ENCODE peak calls at places on chromosomes 5 and 9, in seven cellular contexts. One of them, this sample, is unnamed.

GRCh38 chr9:23379842-23380241 is 446.2 kb downstream of the ELAVL2 start:
- DNase-seq in HepG2: no peak
- DNase-seq in HCT116: no peak
- DNase-seq in H1: no peak
- DNase-seq in T47D: no peak
- DNase-seq in K562: no peak
- DNase-seq in GM12878: no peak
- DNase-seq in this sample: no peak

GRCh38 chr9:134421888-134422287 is 95.6 kb downstream of the RXRA start:
- DNase-seq in GM12878: no peak
- DNase-seq in K562: no peak
- DNase-seq in T47D: no peak
- DNase-seq in HCT116: no peak
- DNase-seq in HepG2: no peak
- DNase-seq in H1: no peak
- DNase-seq in this sample: no peak

GRCh38 chr5:167816864-167817263 is 474.6 kb upstream of the WWC1 start:
- DNase-seq in K562: no peak
- DNase-seq in GM12878: no peak
- DNase-seq in T47D: no peak
- DNase-seq in H1: no peak
- DNase-seq in HepG2: no peak
- DNase-seq in HCT116: no peak
- DNase-seq in this sample: no peak

GRCh38 chr5:179403426-179404147 is 58.3 kb upstream of the ADAMTS2 start:
- DNase-seq in T47D: no peak
- DNase-seq in GM12878: no peak
- DNase-seq in K562: no peak
- DNase-seq in HCT116: no peak
- DNase-seq in H1: no peak
- DNase-seq in HepG2: no peak
- DNase-seq in this sample: no peak

GRCh38 chr5:157222506-157223230 is 42.0 kb downstream of the ITK start:
- DNase-seq in H1: no peak
- DNase-seq in T47D: no peak
- DNase-seq in HepG2: no peak
- DNase-seq in GM12878: no peak
- DNase-seq in K562: no peak
- DNase-seq in HCT116: no peak
- DNase-seq in this sample: no peak

GRCh38 chr5:161064800-161065199 is 212.8 kb upstream of the ATP10B start:
- DNase-seq in H1: no peak
- DNase-seq in HepG2: no peak
- DNase-seq in T47D: no peak
- DNase-seq in GM12878: no peak
- DNase-seq in K562: no peak
- DNase-seq in HCT116: no peak
- DNase-seq in this sample: no peak

GRCh38 chr9:19049872-19050636 is 827 bp downstream of the RRAGA start:
- DNase-seq in GM12878: no peak
- DNase-seq in H1: no peak
- DNase-seq in HepG2: no peak
- DNase-seq in K562: peak
- DNase-seq in HCT116: no peak
- DNase-seq in T47D: no peak
- DNase-seq in this sample: peak

GRCh38 chr5:172003750-172004149 is 2.7 kb downstream of the FBXW11 start:
- DNase-seq in K562: no peak
- DNase-seq in GM12878: no peak
- DNase-seq in T47D: no peak
- DNase-seq in HCT116: no peak
- DNase-seq in HepG2: no peak
- DNase-seq in H1: no peak
- DNase-seq in this sample: no peak

GRCh38 chr9:109568568-109569210 is 70.6 kb upstream of the PTPN3 start:
- DNase-seq in HepG2: no peak
- DNase-seq in T47D: no peak
- DNase-seq in H1: no peak
- DNase-seq in HCT116: no peak
- DNase-seq in K562: no peak
- DNase-seq in GM12878: no peak
- DNase-seq in this sample: no peak

GRCh38 chr5:122258241-122258640 is 53.8 kb upstream of the SNCAIP start:
- DNase-seq in T47D: no peak
- DNase-seq in HCT116: no peak
- DNase-seq in H1: no peak
- DNase-seq in K562: no peak
- DNase-seq in GM12878: no peak
- DNase-seq in HepG2: no peak
- DNase-seq in this sample: no peak

GRCh38 chr5:112077180-112077579 is 320.2 kb upstream of the NREP start:
- DNase-seq in K562: no peak
- DNase-seq in H1: no peak
- DNase-seq in T47D: no peak
- DNase-seq in GM12878: peak
- DNase-seq in HCT116: no peak
- DNase-seq in HepG2: no peak
- DNase-seq in this sample: no peak

GRCh38 chr5:54311178-54311811 is 922 bp upstream of the ARL15 start:
- DNase-seq in T47D: no peak
- DNase-seq in HepG2: no peak
- DNase-seq in K562: peak
- DNase-seq in GM12878: no peak
- DNase-seq in HCT116: no peak
- DNase-seq in H1: no peak
- DNase-seq in this sample: peak

GRCh38 chr9:134297082-134297415 is 29.2 kb upstream of the RXRA start:
- DNase-seq in GM12878: no peak
- DNase-seq in HepG2: no peak
- DNase-seq in H1: no peak
- DNase-seq in HCT116: no peak
- DNase-seq in K562: no peak
- DNase-seq in T47D: no peak
- DNase-seq in this sample: no peak

GRCh38 chr5:165370772-165371171 is 1865.4 kb downstream of the MAT2B start:
- DNase-seq in HepG2: no peak
- DNase-seq in HCT116: no peak
- DNase-seq in T47D: no peak
- DNase-seq in H1: no peak
- DNase-seq in K562: no peak
- DNase-seq in GM12878: no peak
- DNase-seq in this sample: no peak

GRCh38 chr5:110441035-110441434 is 285.4 kb downstream of the TMEM232 start:
- DNase-seq in H1: peak
- DNase-seq in K562: no peak
- DNase-seq in GM12878: no peak
- DNase-seq in HepG2: peak
- DNase-seq in T47D: peak
- DNase-seq in HCT116: peak
- DNase-seq in this sample: peak

GRCh38 chr5:53820119-53820801 is 259.8 kb downstream of the NDUFS4 start:
- DNase-seq in HepG2: no peak
- DNase-seq in HCT116: no peak
- DNase-seq in H1: no peak
- DNase-seq in T47D: no peak
- DNase-seq in GM12878: peak
- DNase-seq in K562: no peak
- DNase-seq in this sample: no peak

GRCh38 chr9:107492381-107492780 is 2.8 kb upstream of the KLF4 start:
- DNase-seq in K562: no peak
- DNase-seq in HepG2: no peak
- DNase-seq in HCT116: no peak
- DNase-seq in GM12878: no peak
- DNase-seq in T47D: no peak
- DNase-seq in H1: no peak
- DNase-seq in this sample: no peak

GRCh38 chr5:178429541-178430186 is 160.5 kb downstream of the COL23A1 start:
- DNase-seq in T47D: no peak
- DNase-seq in H1: no peak
- DNase-seq in K562: no peak
- DNase-seq in HCT116: no peak
- DNase-seq in HepG2: no peak
- DNase-seq in GM12878: no peak
- DNase-seq in this sample: peak

GRCh38 chr9:100602302-100602930 is 24.5 kb downstream of the CAVIN4 start:
- DNase-seq in T47D: peak
- DNase-seq in HepG2: peak
- DNase-seq in HCT116: peak
- DNase-seq in K562: peak
- DNase-seq in GM12878: no peak
- DNase-seq in H1: no peak
- DNase-seq in this sample: peak

GRCh38 chr9:114869845-114870244 is 60.5 kb downstream of the TNFSF8 start:
- DNase-seq in HepG2: peak
- DNase-seq in T47D: no peak
- DNase-seq in K562: no peak
- DNase-seq in HCT116: no peak
- DNase-seq in GM12878: no peak
- DNase-seq in H1: no peak
- DNase-seq in this sample: no peak

GRCh38 chr5:2750758-2751464 is 566 bp downstream of the IRX2 start:
- DNase-seq in HepG2: no peak
- DNase-seq in HCT116: no peak
- DNase-seq in GM12878: no peak
- DNase-seq in K562: no peak
- DNase-seq in T47D: no peak
- DNase-seq in H1: no peak
- DNase-seq in this sample: no peak

GRCh38 chr5:107485184-107485583 is 185.6 kb downstream of the EFNA5 start:
- DNase-seq in HepG2: no peak
- DNase-seq in H1: no peak
- DNase-seq in T47D: no peak
- DNase-seq in K562: no peak
- DNase-seq in GM12878: peak
- DNase-seq in HCT116: no peak
- DNase-seq in this sample: no peak

GRCh38 chr5:88474574-88474973 is 205.9 kb upstream of the TMEM161B start:
- DNase-seq in H1: no peak
- DNase-seq in HepG2: peak
- DNase-seq in GM12878: no peak
- DNase-seq in HCT116: no peak
- DNase-seq in K562: no peak
- DNase-seq in T47D: no peak
- DNase-seq in this sample: no peak

GRCh38 chr5:158461240-158461854 is 602.4 kb upstream of the CLINT1 start:
- DNase-seq in T47D: no peak
- DNase-seq in HCT116: no peak
- DNase-seq in HepG2: peak
- DNase-seq in K562: no peak
- DNase-seq in GM12878: no peak
- DNase-seq in H1: no peak
- DNase-seq in this sample: no peak

GRCh38 chr5:159783731-159784247 is 132.5 kb upstream of the ADRA1B start:
- DNase-seq in GM12878: no peak
- DNase-seq in T47D: no peak
- DNase-seq in HCT116: no peak
- DNase-seq in H1: no peak
- DNase-seq in K562: no peak
- DNase-seq in HepG2: no peak
- DNase-seq in this sample: no peak

GRCh38 chr5:9094582-9094981 is 451.3 kb downstream of the SEMA5A start:
- DNase-seq in HepG2: no peak
- DNase-seq in GM12878: no peak
- DNase-seq in H1: no peak
- DNase-seq in K562: no peak
- DNase-seq in HCT116: no peak
- DNase-seq in T47D: no peak
- DNase-seq in this sample: no peak

GRCh38 chr9:126506361-126507317 is 107.1 kb upstream of the LMX1B start:
- DNase-seq in K562: no peak
- DNase-seq in GM12878: no peak
- DNase-seq in T47D: no peak
- DNase-seq in H1: no peak
- DNase-seq in HepG2: no peak
- DNase-seq in HCT116: no peak
- DNase-seq in this sample: no peak
- TF ChIP-seq JUND in K562: no peak
- TF ChIP-seq JUND in GM12878: no peak
- TF ChIP-seq JUND in T47D: no peak
- TF ChIP-seq JUND in H1: no peak
- TF ChIP-seq JUND in HepG2: no peak
- TF ChIP-seq JUND in HCT116: no peak
- TF ChIP-seq JUND in this sample: no peak

GRCh38 chr9:121860744-121861143 is 209.3 kb downstream of the DAB2IP start:
- DNase-seq in GM12878: no peak
- DNase-seq in H1: no peak
- DNase-seq in T47D: no peak
- DNase-seq in HCT116: no peak
- DNase-seq in HepG2: no peak
- DNase-seq in K562: no peak
- DNase-seq in this sample: no peak
- TF ChIP-seq JUND in GM12878: no peak
- TF ChIP-seq JUND in H1: no peak
- TF ChIP-seq JUND in T47D: no peak
- TF ChIP-seq JUND in HCT116: no peak
- TF ChIP-seq JUND in HepG2: no peak
- TF ChIP-seq JUND in K562: no peak
- TF ChIP-seq JUND in this sample: no peak

GRCh38 chr5:32990593-32991415 is 279.7 kb downstream of the NPR3 start:
- DNase-seq in K562: no peak
- DNase-seq in H1: no peak
- DNase-seq in HCT116: no peak
- DNase-seq in T47D: no peak
- DNase-seq in GM12878: no peak
- DNase-seq in HepG2: no peak
- DNase-seq in this sample: no peak
- TF ChIP-seq JUND in K562: no peak
- TF ChIP-seq JUND in H1: no peak
- TF ChIP-seq JUND in HCT116: no peak
- TF ChIP-seq JUND in T47D: no peak
- TF ChIP-seq JUND in GM12878: no peak
- TF ChIP-seq JUND in HepG2: no peak
- TF ChIP-seq JUND in this sample: no peak

GRCh38 chr5:10839916-10840599 is 79.0 kb upstream of the DAP start:
- DNase-seq in GM12878: no peak
- DNase-seq in T47D: no peak
- DNase-seq in H1: no peak
- DNase-seq in HCT116: no peak
- DNase-seq in HepG2: no peak
- DNase-seq in K562: no peak
- DNase-seq in this sample: no peak
- TF ChIP-seq JUND in GM12878: no peak
- TF ChIP-seq JUND in T47D: no peak
- TF ChIP-seq JUND in H1: no peak
- TF ChIP-seq JUND in HCT116: no peak
- TF ChIP-seq JUND in HepG2: no peak
- TF ChIP-seq JUND in K562: no peak
- TF ChIP-seq JUND in this sample: no peak

GRCh38 chr5:43603535-43604363 is 769 bp downstream of the NNT start:
- DNase-seq in T47D: peak
- DNase-seq in GM12878: peak
- DNase-seq in H1: no peak
- DNase-seq in HepG2: peak
- DNase-seq in HCT116: no peak
- DNase-seq in K562: peak
- DNase-seq in this sample: peak
- TF ChIP-seq JUND in T47D: no peak
- TF ChIP-seq JUND in GM12878: no peak
- TF ChIP-seq JUND in H1: no peak
- TF ChIP-seq JUND in HepG2: no peak
- TF ChIP-seq JUND in HCT116: no peak
- TF ChIP-seq JUND in K562: no peak
- TF ChIP-seq JUND in this sample: no peak

This sample was measured in SK-N-SH.